ENCODE peak calls at places on chromosomes 5 and 9, in four cellular contexts. T, Y, Z and G are unnamed samples.

GRCh38 chr9:82327641-82328040 is 339.1 kb downstream of the SPATA31D1 start:
- DNase-seq in T (no peak), Z (no peak), Y (no peak), G (no peak)

GRCh38 chr5:16617272-16617973 is 626 bp upstream of the RETREG1 start:
- DNase-seq in Y (peak; percentile 23), T (peak; percentile 35), Z (peak; percentile 67), G (no peak)

GRCh38 chr9:87640385-87640795 is 85.5 kb upstream of the CTSL start:
- DNase-seq in Y (peak; percentile 78), T (no peak), Z (no peak), G (no peak)

GRCh38 chr5:1781726-1782384 is 17.8 kb downstream of the MRPL36 start:
- DNase-seq in Y (no peak), Z (no peak), T (no peak), G (no peak)

GRCh38 chr5:78734094-78734845 is 85.7 kb upstream of the LHFPL2 start:
- DNase-seq in Y (no peak), T (no peak), Z (no peak), G (no peak)

GRCh38 chr9:5509573-5509972 is 758 bp upstream of the PDCD1LG2 start:
- DNase-seq in T (no peak), Y (no peak), Z (no peak), G (no peak)

GRCh38 chr5:10988637-10989036 is 227.6 kb upstream of the DAP start:
- DNase-seq in T (no peak), Z (no peak), Y (no peak), G (no peak)

GRCh38 chr9:121626012-121626411 is 25.4 kb upstream of the DAB2IP start:
- DNase-seq in Z (no peak), Y (no peak), T (no peak), G (no peak)

GRCh38 chr5:16713386-16713928 is 96.7 kb upstream of the RETREG1 start:
- DNase-seq in Y (peak; percentile 82), Z (no peak), T (no peak), G (no peak)

GRCh38 chr5:3344671-3345070 is 251.0 kb upstream of the IRX1 start:
- DNase-seq in T (no peak), Z (no peak), Y (no peak), G (no peak)